ENCODE peak calls at places on chromosomes 11 and 22, in nine cellular contexts. One of them, this sample, is unnamed.

GRCh38 chr22:36573815-36574350 is 44.9 kb upstream of the EIF3D start:
- DNase-seq in K562: no peak
- DNase-seq in hepatocyte: no peak
- DNase-seq in MM.1S: no peak
- DNase-seq in HCT116: no peak
- DNase-seq in endothelial cell of umbilical vein: no peak
- DNase-seq in PC-3: no peak
- DNase-seq in fibroblast of lung: no peak
- DNase-seq in HepG2: no peak
- DNase-seq in this sample: no peak

GRCh38 chr22:40449676-40450035 is 79.3 kb downstream of the SGSM3 start:
- DNase-seq in K562: no peak
- DNase-seq in hepatocyte: no peak
- DNase-seq in MM.1S: no peak
- DNase-seq in HCT116: no peak
- DNase-seq in endothelial cell of umbilical vein: no peak
- DNase-seq in PC-3: no peak
- DNase-seq in fibroblast of lung: peak; percentile 79
- DNase-seq in HepG2: no peak
- DNase-seq in this sample: no peak

GRCh38 chr22:30425616-30426394 is at the start of gene MTFP1:
- DNase-seq in K562: peak; percentile 62
- DNase-seq in hepatocyte: peak; percentile 74
- DNase-seq in MM.1S: peak; percentile 66
- DNase-seq in HCT116: no peak
- DNase-seq in endothelial cell of umbilical vein: peak; percentile 72
- DNase-seq in PC-3: peak; percentile 59
- DNase-seq in fibroblast of lung: peak; percentile 63
- DNase-seq in HepG2: peak; percentile 66
- DNase-seq in this sample: no peak

GRCh38 chr22:41048791-41049717 is 43.3 kb upstream of the EP300 start:
- DNase-seq in K562: peak; percentile 26
- DNase-seq in hepatocyte: peak; percentile 83
- DNase-seq in MM.1S: no peak
- DNase-seq in HCT116: no peak
- DNase-seq in endothelial cell of umbilical vein: peak; percentile 73
- DNase-seq in PC-3: no peak
- DNase-seq in fibroblast of lung: peak; percentile 80
- DNase-seq in HepG2: peak; percentile 61
- DNase-seq in this sample: no peak

GRCh38 chr11:62033191-62034044 is 66.0 kb upstream of the FTH1 start:
- DNase-seq in K562: peak; percentile 29
- DNase-seq in hepatocyte: no peak
- DNase-seq in MM.1S: no peak
- DNase-seq in HCT116: peak; percentile 59
- DNase-seq in endothelial cell of umbilical vein: peak; percentile 25
- DNase-seq in PC-3: peak; percentile 93
- DNase-seq in fibroblast of lung: no peak
- DNase-seq in HepG2: peak; percentile 15
- DNase-seq in this sample: no peak

GRCh38 chr11:87866951-87867350 is 308.3 kb downstream of the RAB38 start:
- DNase-seq in K562: no peak
- DNase-seq in hepatocyte: no peak
- DNase-seq in MM.1S: no peak
- DNase-seq in HCT116: no peak
- DNase-seq in endothelial cell of umbilical vein: no peak
- DNase-seq in PC-3: no peak
- DNase-seq in fibroblast of lung: no peak
- DNase-seq in HepG2: no peak
- DNase-seq in this sample: no peak

GRCh38 chr11:70034740-70035365 is 43.3 kb upstream of the ANO1 start:
- DNase-seq in K562: no peak
- DNase-seq in hepatocyte: no peak
- DNase-seq in MM.1S: no peak
- DNase-seq in HCT116: no peak
- DNase-seq in endothelial cell of umbilical vein: no peak
- DNase-seq in PC-3: peak; percentile 14
- DNase-seq in fibroblast of lung: no peak
- DNase-seq in HepG2: no peak
- DNase-seq in this sample: no peak

GRCh38 chr11:116716617-116717016 is 56.2 kb downstream of the BUD13 start:
- DNase-seq in K562: no peak
- DNase-seq in hepatocyte: no peak
- DNase-seq in MM.1S: no peak
- DNase-seq in HCT116: no peak
- DNase-seq in endothelial cell of umbilical vein: no peak
- DNase-seq in PC-3: no peak
- DNase-seq in fibroblast of lung: no peak
- DNase-seq in HepG2: no peak
- DNase-seq in this sample: no peak

GRCh38 chr11:101127348-101127698 is 2.3 kb downstream of the PGR start:
- DNase-seq in K562: peak; percentile 29
- DNase-seq in hepatocyte: peak; percentile 28
- DNase-seq in MM.1S: peak; percentile 51
- DNase-seq in HCT116: no peak
- DNase-seq in endothelial cell of umbilical vein: no peak
- DNase-seq in PC-3: no peak
- DNase-seq in fibroblast of lung: peak; percentile 6
- DNase-seq in HepG2: no peak
- DNase-seq in this sample: no peak
- TF ChIP-seq EZH2 in K562: no peak
- TF ChIP-seq EZH2 in hepatocyte: peak; percentile 76
- TF ChIP-seq EZH2 in MM.1S: no peak
- TF ChIP-seq EZH2 in HCT116: no peak
- TF ChIP-seq EZH2 in endothelial cell of umbilical vein: peak; percentile 11
- TF ChIP-seq EZH2 in PC-3: no peak
- TF ChIP-seq EZH2 in fibroblast of lung: no peak
- TF ChIP-seq EZH2 in HepG2: no peak
- TF ChIP-seq EZH2 in this sample: no peak

GRCh38 chr11:79561496-79561895 is 120.7 kb upstream of the TENM4 start:
- DNase-seq in K562: no peak
- DNase-seq in hepatocyte: no peak
- DNase-seq in MM.1S: no peak
- DNase-seq in HCT116: no peak
- DNase-seq in endothelial cell of umbilical vein: no peak
- DNase-seq in PC-3: no peak
- DNase-seq in fibroblast of lung: no peak
- DNase-seq in HepG2: no peak
- DNase-seq in this sample: no peak

GRCh38 chr11:79570104-79570503 is 129.3 kb upstream of the TENM4 start:
- DNase-seq in K562: no peak
- DNase-seq in hepatocyte: no peak
- DNase-seq in MM.1S: no peak
- DNase-seq in HCT116: no peak
- DNase-seq in endothelial cell of umbilical vein: no peak
- DNase-seq in PC-3: no peak
- DNase-seq in fibroblast of lung: no peak
- DNase-seq in HepG2: no peak
- DNase-seq in this sample: no peak

DNA sequence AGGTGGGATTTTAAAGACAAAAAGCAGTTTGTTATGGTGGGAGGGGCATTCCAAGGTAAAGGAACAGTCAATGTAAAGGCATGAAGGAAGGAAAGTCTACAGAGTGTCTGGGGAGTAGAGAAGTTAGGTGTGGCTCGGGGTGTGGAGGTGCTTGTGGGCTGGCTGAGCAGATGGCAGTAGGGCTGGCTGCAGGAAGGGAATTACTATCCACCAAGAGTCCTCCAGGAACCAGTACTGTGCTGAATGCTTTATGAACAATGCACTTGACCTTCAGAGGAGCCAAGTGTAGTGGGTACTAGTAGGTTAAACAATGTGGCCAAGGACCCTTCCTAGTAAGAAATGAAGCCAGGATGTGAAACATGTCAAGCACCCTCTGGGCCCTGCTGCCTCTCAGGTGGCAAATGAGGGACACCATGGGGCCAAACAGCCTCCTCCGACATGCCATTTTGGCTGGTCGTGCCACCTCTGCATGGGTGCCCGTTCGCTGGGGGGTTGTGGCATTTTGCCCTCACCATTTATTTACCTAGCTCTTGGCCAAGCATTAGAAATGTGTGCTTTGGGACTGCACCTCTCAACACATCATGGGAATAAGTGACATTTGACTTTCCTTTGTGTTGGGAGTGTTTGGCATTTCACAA is 123.6 kb upstream of the TENM4 start:
- DNase-seq in K562: no peak
- DNase-seq in hepatocyte: no peak
- DNase-seq in MM.1S: no peak
- DNase-seq in HCT116: no peak
- DNase-seq in endothelial cell of umbilical vein: no peak
- DNase-seq in PC-3: no peak
- DNase-seq in fibroblast of lung: no peak
- DNase-seq in HepG2: no peak
- DNase-seq in this sample: no peak
- H4K20me1 ChIP-seq in K562: no peaks in the 10 kb centered on the region
- H4K20me1 ChIP-seq in hepatocyte: no peaks in the 10 kb centered on the region
- H4K20me1 ChIP-seq in MM.1S: no peaks in the 10 kb centered on the region
- H4K20me1 ChIP-seq in HCT116: no peaks in the 10 kb centered on the region
- H4K20me1 ChIP-seq in endothelial cell of umbilical vein: no peaks in the 10 kb centered on the region
- H4K20me1 ChIP-seq in PC-3: no peaks in the 10 kb centered on the region
- H4K20me1 ChIP-seq in fibroblast of lung: no peaks in the 10 kb centered on the region
- H4K20me1 ChIP-seq in HepG2: no peaks in the 10 kb centered on the region
- H4K20me1 ChIP-seq in this sample: no peaks in the 10 kb centered on the region

GRCh38 chr11:77074205-77074604 is 7.4 kb downstream of the CAPN5 start:
- DNase-seq in K562: no peak
- DNase-seq in hepatocyte: no peak
- DNase-seq in MM.1S: no peak
- DNase-seq in HCT116: no peak
- DNase-seq in endothelial cell of umbilical vein: no peak
- DNase-seq in PC-3: no peak
- DNase-seq in fibroblast of lung: no peak
- DNase-seq in HepG2: no peak
- DNase-seq in this sample: no peak

GRCh38 chr11:77071671-77072605 is 5.2 kb downstream of the CAPN5 start:
- DNase-seq in K562: no peak
- DNase-seq in hepatocyte: no peak
- DNase-seq in MM.1S: no peak
- DNase-seq in HCT116: no peak
- DNase-seq in endothelial cell of umbilical vein: peak; percentile 26
- DNase-seq in PC-3: no peak
- DNase-seq in fibroblast of lung: peak; percentile 19
- DNase-seq in HepG2: no peak
- DNase-seq in this sample: no peak

GRCh38 chr11:77074626-77075221 is 8.0 kb downstream of the CAPN5 start:
- DNase-seq in K562: no peak
- DNase-seq in hepatocyte: no peak
- DNase-seq in MM.1S: no peak
- DNase-seq in HCT116: no peak
- DNase-seq in endothelial cell of umbilical vein: no peak
- DNase-seq in PC-3: no peak
- DNase-seq in fibroblast of lung: no peak
- DNase-seq in HepG2: no peak
- DNase-seq in this sample: no peak

GRCh38 chr11:77072851-77073327 is 6.1 kb downstream of the CAPN5 start:
- DNase-seq in K562: no peak
- DNase-seq in hepatocyte: no peak
- DNase-seq in MM.1S: no peak
- DNase-seq in HCT116: no peak
- DNase-seq in endothelial cell of umbilical vein: no peak
- DNase-seq in PC-3: no peak
- DNase-seq in fibroblast of lung: no peak
- DNase-seq in HepG2: no peak
- DNase-seq in this sample: no peak

GRCh38 chr11:77073328-77074001 is 6.7 kb downstream of the CAPN5 start:
- DNase-seq in K562: peak; percentile 30
- DNase-seq in hepatocyte: peak; percentile 90
- DNase-seq in MM.1S: no peak
- DNase-seq in HCT116: peak; percentile 36
- DNase-seq in endothelial cell of umbilical vein: peak; percentile 88
- DNase-seq in PC-3: peak; percentile 75
- DNase-seq in fibroblast of lung: peak; percentile 97
- DNase-seq in HepG2: peak; percentile 45
- DNase-seq in this sample: peak; percentile 25
- TF ChIP-seq CTCF in K562: peak; percentile 44
- TF ChIP-seq CTCF in hepatocyte: peak; percentile 48
- TF ChIP-seq CTCF in MM.1S: no peak
- TF ChIP-seq CTCF in HCT116: peak; percentile 9
- TF ChIP-seq CTCF in endothelial cell of umbilical vein: peak; percentile 46
- TF ChIP-seq CTCF in PC-3: peak; percentile 39
- TF ChIP-seq CTCF in fibroblast of lung: peak; percentile 72
- TF ChIP-seq CTCF in HepG2: peak; percentile 60
- TF ChIP-seq CTCF in this sample: peak; percentile 68

DNA sequence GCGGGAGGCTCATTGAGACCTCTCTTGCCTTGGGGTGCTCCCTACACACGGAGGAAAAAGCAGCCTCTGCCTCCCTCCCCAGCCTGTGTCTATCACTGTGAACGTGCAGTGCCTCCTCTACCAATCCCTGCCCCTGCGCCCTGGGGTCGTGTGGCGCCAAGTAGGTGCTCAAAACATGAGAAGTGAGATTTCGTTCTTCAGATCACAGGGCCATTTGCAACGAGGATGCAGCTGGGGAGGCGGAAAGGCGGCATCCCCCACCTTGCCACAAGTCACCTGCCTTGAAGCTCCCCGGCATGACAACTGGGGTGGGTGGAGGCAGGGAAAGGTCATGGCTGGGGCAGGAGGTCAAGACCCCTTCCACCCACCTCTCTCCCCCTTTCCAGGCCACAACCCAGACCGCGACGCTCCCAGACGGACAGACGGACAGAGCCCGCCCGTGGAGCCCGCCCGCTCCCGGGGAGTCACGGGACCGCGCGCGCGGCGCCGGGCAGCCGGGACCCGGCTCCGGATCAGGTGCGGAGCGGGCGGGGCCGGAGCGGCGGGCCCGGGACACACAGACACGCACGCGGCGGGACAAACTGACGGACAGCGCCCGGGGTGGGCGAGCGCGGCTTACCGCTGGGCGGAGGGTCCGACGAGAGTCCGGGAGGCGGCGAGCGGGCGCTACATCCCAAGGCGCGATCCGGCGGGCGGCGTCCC is 487 bp downstream of the KCNJ4 start:
- DNase-seq in K562: peak; percentile 54
- DNase-seq in hepatocyte: no peak
- DNase-seq in MM.1S: peak; percentile 46
- DNase-seq in HCT116: no peak
- DNase-seq in endothelial cell of umbilical vein: no peak
- DNase-seq in PC-3: no peak
- DNase-seq in fibroblast of lung: no peak
- DNase-seq in HepG2: no peak
- DNase-seq in this sample: no peak
- TF ChIP-seq EZH2 in K562: no peak
- TF ChIP-seq EZH2 in hepatocyte: peak; percentile 80
- TF ChIP-seq EZH2 in MM.1S: no peak
- TF ChIP-seq EZH2 in HCT116: no peak
- TF ChIP-seq EZH2 in endothelial cell of umbilical vein: peak; percentile 93
- TF ChIP-seq EZH2 in PC-3: no peak
- TF ChIP-seq EZH2 in fibroblast of lung: peak; percentile 99
- TF ChIP-seq EZH2 in HepG2: peak; percentile 98
- TF ChIP-seq EZH2 in this sample: peak; percentile 100

This sample was measured in keratinocyte.